ENCODE peak calls at places on chromosomes 6 and 20, in seven cellular contexts. T is HepG2, Z is HCT116, R is SK-N-SH, V is K562, U is GM12878, H is H1. C is an unnamed sample.

GRCh38 chr6:42599558-42599957 is 35.7 kb downstream of the UBR2 start:
- DNase-seq in Z (no peak), V (no peak), R (no peak), U (no peak), H (no peak), T (no peak), C (no peak)

GRCh38 chr6:20866940-20867630 is 332.8 kb downstream of the CDKAL1 start:
- DNase-seq in T (no peak), H (no peak), Z (no peak), U (no peak), V (no peak), R (no peak), C (no peak)

GRCh38 chr6:33634203-33634727 is 13.1 kb downstream of the ITPR3 start:
- DNase-seq in T (peak), U (no peak), R (peak), H (no peak), V (no peak), Z (no peak), C (peak)

GRCh38 chr6:148538251-148539190 is 195.9 kb downstream of the SASH1 start:
- DNase-seq in H (no peak), V (no peak), R (no peak), T (no peak), Z (no peak), U (no peak), C (no peak)

GRCh38 chr6:153167026-153167891 is 36.2 kb upstream of the RGS17 start:
- DNase-seq in Z (peak), R (no peak), T (peak), H (no peak), U (no peak), V (no peak), C (no peak)

GRCh38 chr20:33318096-33318429 is 35.0 kb downstream of the BPIFB1 start:
- DNase-seq in T (no peak), Z (no peak), V (no peak), H (no peak), R (no peak), U (no peak), C (no peak)

GRCh38 chr20:23691675-23692074 is 2.8 kb upstream of the CST4 start:
- DNase-seq in H (no peak), R (no peak), Z (no peak), V (no peak), U (no peak), T (no peak), C (no peak)

GRCh38 chr6:95578106-95578410 is 723 bp downstream of the MANEA start:
- DNase-seq in H (no peak), R (no peak), V (peak), U (no peak), T (peak), Z (no peak), C (no peak)

GRCh38 chr6:128305228-128305627 is 215.2 kb downstream of the PTPRK start:
- DNase-seq in T (no peak), Z (no peak), R (no peak), H (no peak), V (no peak), U (no peak), C (no peak)

GRCh38 chr20:13009682-13010406 is 1.1 kb downstream of the SPTLC3 start:
- DNase-seq in U (peak), V (no peak), T (peak), Z (no peak), H (no peak), R (no peak), C (peak)

GRCh38 chr20:3449319-3449718 is 21.5 kb upstream of the ATRN start:
- DNase-seq in V (no peak), U (no peak), R (no peak), H (no peak), Z (no peak), T (no peak), C (no peak)

GRCh38 chr6:144190593-144190992 is 40.3 kb downstream of the STX11 start:
- DNase-seq in T (no peak), V (no peak), H (no peak), Z (no peak), U (no peak), R (no peak), C (no peak)

GRCh38 chr6:152696543-152696942 is 1.2 kb upstream of the MYCT1 start:
- DNase-seq in Z (no peak), R (no peak), V (no peak), H (no peak), T (no peak), U (no peak), C (no peak)

GRCh38 chr6:102015431-102015830 is 621.9 kb downstream of the GRIK2 start:
- DNase-seq in Z (no peak), R (no peak), T (no peak), V (no peak), H (no peak), U (no peak), C (no peak)

GRCh38 chr6:5644523-5645183 is 362.1 kb downstream of the NRN1 start:
- DNase-seq in R (no peak), V (no peak), H (no peak), U (no peak), Z (no peak), T (no peak), C (peak)

DNA sequence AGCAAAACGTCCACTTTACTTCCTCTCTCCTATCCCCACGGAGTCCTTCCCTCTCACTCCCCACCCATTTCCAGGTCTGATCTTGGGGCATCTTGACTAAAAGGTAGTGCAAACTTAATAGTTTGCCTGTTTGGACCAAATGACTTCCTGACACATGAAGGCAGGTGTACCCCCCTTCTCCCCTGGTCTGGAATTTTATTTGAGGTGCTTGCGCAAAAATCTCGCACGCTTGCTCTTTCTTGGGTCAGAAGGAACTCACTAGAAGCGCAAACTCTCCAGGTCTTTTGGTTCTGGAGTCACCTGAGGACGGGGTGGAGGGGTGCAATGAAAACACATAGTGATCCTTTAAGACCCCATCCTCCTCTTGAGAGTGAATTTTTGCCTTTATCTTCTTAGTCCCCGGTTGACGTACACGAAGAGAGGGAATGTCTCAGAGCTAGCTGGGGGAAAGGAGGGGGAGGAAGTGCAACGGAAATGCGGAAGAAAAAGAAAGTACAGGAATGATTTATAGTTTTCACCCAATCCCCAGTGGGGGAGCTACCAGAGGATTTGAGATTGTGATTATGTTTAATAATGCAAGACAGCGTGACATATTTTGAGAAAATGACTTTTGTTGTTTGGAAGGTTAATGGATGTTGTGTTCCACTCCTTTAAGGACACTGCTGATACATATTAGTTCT is 4.9 kb downstream of the ADGRB3 start:
- DNase-seq in U (no peak), R (no peak), T (no peak), H (peak), Z (no peak), V (no peak), C (peak)
- TF ChIP-seq JUND in U (no peak), R (no peak), T (no peak), H (no peak), Z (no peak), V (peak), C (no peak)

GRCh38 chr6:131116755-131117360 is 18.4 kb upstream of the AKAP7 start:
- DNase-seq in T (peak), Z (peak), U (no peak), H (no peak), R (peak), V (peak), C (peak)
- TF ChIP-seq JUND in T (no peak), Z (no peak), U (no peak), H (no peak), R (no peak), V (no peak), C (no peak)

GRCh38 chr20:51400051-51400926 is 142.2 kb downstream of the NFATC2 start:
- DNase-seq in H (no peak), V (no peak), T (no peak), Z (no peak), U (peak), R (no peak), C (no peak)
- TF ChIP-seq JUND in H (no peak), V (no peak), T (no peak), Z (no peak), U (peak), R (no peak), C (no peak)

GRCh38 chr20:57581202-57582028 is 20.5 kb downstream of the PCK1 start:
- DNase-seq in T (no peak), V (peak), Z (no peak), H (no peak), R (no peak), U (no peak), C (no peak)
- TF ChIP-seq JUND in T (no peak), V (no peak), Z (no peak), H (no peak), R (no peak), U (no peak), C (no peak)

DNA sequence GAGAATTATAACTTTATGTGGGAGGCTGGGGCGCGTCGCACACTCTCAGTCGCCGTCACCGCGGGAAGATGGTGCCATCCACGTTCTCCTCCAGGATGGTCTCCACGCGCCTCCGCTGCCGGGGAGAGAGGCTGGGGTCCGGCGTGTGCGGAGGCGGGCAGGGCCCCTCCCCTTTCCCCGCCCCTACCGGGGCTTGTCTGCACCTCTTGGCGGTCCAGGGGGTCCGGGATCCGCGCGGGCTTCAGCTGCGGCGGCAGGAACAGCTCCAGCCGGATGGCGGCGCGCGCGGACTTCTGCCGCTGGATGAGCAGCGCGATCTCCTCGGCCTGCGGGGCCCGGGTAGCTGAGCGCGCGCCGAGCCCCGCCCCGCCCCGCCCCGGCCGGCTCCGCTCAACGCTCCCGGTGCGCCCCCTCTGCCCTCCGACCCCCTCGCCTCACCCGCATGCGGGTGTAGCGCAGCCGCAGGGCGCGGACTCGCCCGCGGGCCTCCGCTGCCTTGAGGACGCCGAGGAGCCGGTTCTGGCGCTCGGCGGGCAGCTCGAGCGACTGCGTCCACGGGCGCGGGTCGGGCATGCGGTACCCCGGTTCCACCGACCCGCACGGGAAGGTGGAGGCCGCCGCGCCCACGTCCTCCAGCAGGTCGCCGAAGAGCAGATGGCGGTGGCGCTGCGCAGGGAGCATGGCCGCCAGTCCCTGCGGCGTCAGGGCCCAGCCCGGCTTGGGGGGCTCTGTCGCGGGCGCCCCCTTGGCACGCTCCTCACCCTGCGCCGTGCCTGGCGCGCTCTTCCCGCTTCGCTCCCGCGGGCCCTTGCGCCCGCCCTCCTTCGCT is 604 bp downstream of the LKAAEAR1 start:
- DNase-seq in Z (no peak), T (peak), H (peak), U (no peak), R (peak), V (peak), C (peak)
- TF ChIP-seq JUND in Z (no peak), T (no peak), H (no peak), U (no peak), R (no peak), V (no peak), C (no peak)

GRCh38 chr6:157658301-157658700 is 164.7 kb upstream of the SNX9 start:
- DNase-seq in T (no peak), R (no peak), V (no peak), U (no peak), H (no peak), Z (no peak), C (no peak)
- TF ChIP-seq JUND in T (no peak), R (no peak), V (no peak), U (no peak), H (no peak), Z (no peak), C (no peak)

GRCh38 chr6:89146748-89147715 is 1.2 kb downstream of the PM20D2 start:
- DNase-seq in Z (peak), T (peak), V (no peak), H (no peak), R (no peak), U (no peak), C (peak)

GRCh38 chr6:89144358-89145041 is 1.4 kb upstream of the PM20D2 start:
- DNase-seq in V (no peak), R (peak), H (no peak), U (no peak), T (no peak), Z (no peak), C (peak)

GRCh38 chr6:89148016-89148750 is 2.3 kb downstream of the PM20D2 start:
- DNase-seq in T (no peak), U (no peak), Z (peak), R (no peak), V (no peak), H (no peak), C (no peak)

GRCh38 chr6:89145962-89146747 is at the start of gene PM20D2:
- DNase-seq in H (peak), R (peak), U (no peak), V (peak), T (peak), Z (peak), C (no peak)

DNA sequence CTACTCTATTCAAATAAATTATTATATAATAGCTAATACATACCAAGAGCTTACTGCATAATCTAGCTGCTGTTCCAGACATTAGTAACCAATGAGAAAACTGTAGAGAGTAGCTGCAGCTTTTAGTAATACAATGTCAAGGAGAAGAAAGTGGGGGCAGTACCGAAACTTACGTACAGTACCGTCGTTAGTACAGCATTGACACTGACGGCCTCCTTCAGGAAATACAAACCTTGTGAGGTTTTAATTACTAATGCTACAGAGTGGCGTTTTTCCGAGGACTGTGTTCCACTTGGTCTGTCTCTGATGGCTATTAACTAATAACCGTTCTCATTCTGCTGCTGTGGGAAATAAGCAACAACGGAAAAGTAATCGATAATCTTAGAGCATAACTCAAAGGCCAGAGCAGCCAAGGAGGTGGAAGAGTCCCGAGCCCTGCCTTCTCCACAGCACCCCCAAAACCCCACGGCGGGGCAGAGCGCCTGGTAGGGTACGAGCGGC is 344 bp upstream of the PM20D2 start:
- DNase-seq in T (no peak), V (no peak), Z (no peak), R (peak), U (peak), H (no peak), C (no peak)
- TF ChIP-seq JUND in T (no peak), V (no peak), Z (no peak), R (no peak), U (no peak), H (no peak), C (no peak)